ENCODE peak calls at places on chromosome 14, in five cellular contexts. H, M, N, C and Z are unnamed samples.

GRCh38 chr14:54083549-54084239 is 127.1 kb upstream of the BMP4 start:
- DNase-seq in H (no peak), M (no peak), N (no peak), C (no peak), Z (no peak)

GRCh38 chr14:57319636-57320035 is 50.9 kb downstream of the AP5M1 start:
- DNase-seq in H (no peak), M (no peak), N (no peak), C (no peak), Z (no peak)

GRCh38 chr14:50353126-50353525 is 41.0 kb downstream of the DMAC2L start:
- DNase-seq in H (no peak), M (no peak), N (no peak), C (no peak), Z (no peak)

GRCh38 chr14:36105401-36105800 is 71.1 kb downstream of the PTCSC3 start:
- DNase-seq in H (no peak), M (no peak), N (peak), C (no peak), Z (no peak)

GRCh38 chr14:105422695-105423487 is 3.3 kb downstream of the MTA1 start:
- DNase-seq in H (no peak), M (no peak), N (no peak), C (no peak), Z (no peak)

GRCh38 chr14:65927871-65928270 is 515.3 kb downstream of the FUT8 start:
- DNase-seq in H (peak), M (peak), N (peak), C (peak), Z (no peak)

GRCh38 chr14:67571991-67572323 is 28.1 kb downstream of the PIGH start:
- DNase-seq in H (no peak), M (no peak), N (no peak), C (no peak), Z (no peak)

GRCh38 chr14:54370323-54371125 is 26.3 kb upstream of the CDKN3 start:
- DNase-seq in H (no peak), M (no peak), N (no peak), C (no peak), Z (no peak)

GRCh38 chr14:50812180-50812579 is 18.8 kb downstream of the NIN start:
- DNase-seq in H (no peak), M (no peak), N (no peak), C (no peak), Z (no peak)

GRCh38 chr14:80930836-80931389 is 10.6 kb downstream of the CEP128 start:
- DNase-seq in H (peak), M (peak), N (no peak), C (peak), Z (peak)

GRCh38 chr14:75202671-75203070 is 26.3 kb upstream of the TMED10 start:
- DNase-seq in H (no peak), M (no peak), N (no peak), C (no peak), Z (no peak)

GRCh38 chr14:52315355-52315718 is 1.2 kb downstream of the PTGER2 start:
- DNase-seq in H (no peak), M (no peak), N (no peak), C (no peak), Z (no peak)

GRCh38 chr14:59360923-59361794 is 104.0 kb downstream of the GPR135 start:
- DNase-seq in H (no peak), M (no peak), N (peak), C (peak), Z (peak)